ENCODE peak calls at places on chromosomes 6 and 20, in four cellular contexts. One of them, this sample, is unnamed.

GRCh38 chr20:32201296-32201976 is 6.1 kb downstream of the PLAGL2 start:
- DNase-seq in stomach: no peak
- DNase-seq in H1: no peak
- DNase-seq in sigmoid colon: no peak
- DNase-seq in this sample: no peak

GRCh38 chr6:147204060-147204785 is at the start of gene STXBP5:
- DNase-seq in stomach: peak
- DNase-seq in H1: peak
- DNase-seq in sigmoid colon: peak
- DNase-seq in this sample: no peak

GRCh38 chr6:110524305-110524704 is 47.9 kb upstream of the SLC22A16 start:
- DNase-seq in stomach: no peak
- DNase-seq in H1: no peak
- DNase-seq in sigmoid colon: no peak
- DNase-seq in this sample: peak

GRCh38 chr6:13248053-13248452 is 80.3 kb downstream of the TBC1D7 start:
- DNase-seq in stomach: no peak
- DNase-seq in H1: no peak
- DNase-seq in sigmoid colon: no peak
- DNase-seq in this sample: no peak

GRCh38 chr20:15674253-15675145 is 898.7 kb downstream of the KIF16B start:
- DNase-seq in stomach: no peak
- DNase-seq in H1: no peak
- DNase-seq in sigmoid colon: no peak
- DNase-seq in this sample: no peak

GRCh38 chr6:155264704-155265320 is 999 bp downstream of the CLDN20 start:
- DNase-seq in stomach: no peak
- DNase-seq in H1: no peak
- DNase-seq in sigmoid colon: no peak
- DNase-seq in this sample: no peak

GRCh38 chr6:44453146-44453545 is 65.6 kb downstream of the CDC5L start:
- DNase-seq in stomach: no peak
- DNase-seq in H1: no peak
- DNase-seq in sigmoid colon: no peak
- DNase-seq in this sample: no peak

GRCh38 chr6:155418017-155418749 is 37.5 kb downstream of the NOX3 start:
- DNase-seq in stomach: no peak
- DNase-seq in H1: no peak
- DNase-seq in sigmoid colon: no peak
- DNase-seq in this sample: no peak

GRCh38 chr6:25278914-25279747 is at the start of gene CARMIL1:
- DNase-seq in stomach: peak
- DNase-seq in H1: peak
- DNase-seq in sigmoid colon: peak
- DNase-seq in this sample: no peak
- TF ChIP-seq POLR2A in stomach: no peak
- TF ChIP-seq POLR2A in H1: no peak
- TF ChIP-seq POLR2A in sigmoid colon: no peak
- TF ChIP-seq POLR2A in this sample: no peak

DNA sequence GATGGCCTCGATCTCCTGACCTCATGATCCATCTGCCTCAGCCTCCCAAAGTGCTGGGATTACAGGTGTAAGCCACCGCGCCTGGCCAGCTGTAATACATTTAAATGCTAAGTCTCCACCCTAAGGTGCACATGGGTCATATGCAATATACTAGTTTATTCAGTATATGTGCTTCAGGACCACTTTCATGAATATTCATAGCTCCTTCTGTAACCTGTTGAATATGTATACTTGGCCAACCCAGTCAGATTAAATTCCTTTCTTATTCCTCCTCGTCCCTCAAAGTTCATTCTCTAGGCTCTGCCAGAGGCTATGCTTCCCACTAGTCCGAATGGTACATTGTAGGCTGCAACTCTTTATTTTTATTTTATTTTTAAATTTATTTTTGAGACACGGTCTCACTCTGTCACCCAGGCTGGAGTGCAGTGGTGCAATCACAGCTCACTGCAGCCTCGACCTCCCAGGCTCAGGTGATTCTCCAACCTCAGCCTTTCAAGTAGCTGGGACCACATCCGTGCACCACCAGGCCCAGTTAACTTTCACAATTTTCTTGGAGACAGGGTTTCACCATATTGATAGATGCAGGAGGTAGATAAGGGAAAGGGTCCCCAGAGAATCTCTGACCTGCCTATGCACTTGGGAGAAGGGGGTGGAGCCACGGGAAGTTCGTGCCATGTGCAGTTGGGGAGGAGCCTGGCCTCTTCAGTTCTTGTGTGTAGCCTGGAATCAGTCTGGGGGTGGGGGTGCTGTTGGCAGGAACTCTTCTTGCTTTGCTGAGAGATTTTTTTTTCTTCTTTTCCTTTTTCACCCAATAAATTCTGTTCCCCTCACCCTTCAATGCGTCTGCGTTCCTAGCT is 41.3 kb upstream of the DDR1 start:
- DNase-seq in stomach: no peak
- DNase-seq in H1: no peak
- DNase-seq in sigmoid colon: no peak
- DNase-seq in this sample: no peak
- TF ChIP-seq POLR2AphosphoS5 in stomach: no peak
- TF ChIP-seq POLR2AphosphoS5 in H1: peak
- TF ChIP-seq POLR2AphosphoS5 in sigmoid colon: no peak
- TF ChIP-seq POLR2AphosphoS5 in this sample: no peak

GRCh38 chr6:137791281-137792159 is 75.5 kb upstream of the TNFAIP3 start:
- DNase-seq in stomach: no peak
- DNase-seq in H1: no peak
- DNase-seq in sigmoid colon: no peak
- DNase-seq in this sample: no peak

GRCh38 chr6:137795510-137795909 is 71.5 kb upstream of the TNFAIP3 start:
- DNase-seq in stomach: no peak
- DNase-seq in H1: no peak
- DNase-seq in sigmoid colon: no peak
- DNase-seq in this sample: no peak

GRCh38 chr6:137792160-137793033 is 74.7 kb upstream of the TNFAIP3 start:
- DNase-seq in stomach: no peak
- DNase-seq in H1: no peak
- DNase-seq in sigmoid colon: no peak
- DNase-seq in this sample: no peak

GRCh38 chr6:137793805-137794508 is 73.1 kb upstream of the TNFAIP3 start:
- DNase-seq in stomach: no peak
- DNase-seq in H1: no peak
- DNase-seq in sigmoid colon: no peak
- DNase-seq in this sample: no peak

DNA sequence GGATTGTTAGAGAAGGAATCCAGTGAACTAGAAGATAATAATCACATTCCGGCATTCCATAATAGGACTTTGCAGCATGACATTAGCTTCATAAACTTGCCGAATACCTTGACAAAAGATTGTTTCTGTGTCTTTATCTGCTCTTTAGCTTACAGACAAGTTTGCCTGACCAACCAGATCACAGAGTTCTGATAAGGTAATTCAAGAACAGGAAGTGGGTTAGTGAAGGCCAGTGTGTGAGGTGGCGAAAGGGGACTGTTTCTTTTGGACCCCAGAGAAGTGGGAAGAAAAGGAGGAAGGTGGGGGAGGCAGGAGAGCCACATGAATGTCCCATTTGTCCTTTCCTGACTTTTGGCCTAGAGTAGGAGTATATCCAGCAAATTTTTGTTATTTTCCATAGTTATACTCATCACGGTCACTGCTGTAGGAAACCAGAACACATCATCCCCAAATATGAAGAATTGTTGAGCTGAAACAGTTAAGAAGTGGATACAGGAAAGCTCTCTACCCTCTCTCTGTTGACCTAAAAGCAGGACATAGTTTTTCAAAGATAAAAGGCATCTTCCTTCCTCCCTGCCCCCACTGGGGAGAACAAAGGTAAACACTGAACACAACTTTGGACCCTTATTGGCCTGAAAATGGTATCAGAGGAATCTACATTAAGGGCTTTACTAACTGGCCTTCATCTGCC is 72.4 kb upstream of the TNFAIP3 start:
- DNase-seq in stomach: no peak
- DNase-seq in H1: no peak
- DNase-seq in sigmoid colon: no peak
- DNase-seq in this sample: no peak
- TF ChIP-seq EP300 in stomach: no peak
- TF ChIP-seq EP300 in H1: no peak
- TF ChIP-seq EP300 in sigmoid colon: no peak
- TF ChIP-seq EP300 in this sample: no peak

GRCh38 chr6:143867236-143867635 is 3.0 kb downstream of the ZC2HC1B start:
- DNase-seq in stomach: no peak
- DNase-seq in H1: no peak
- DNase-seq in sigmoid colon: no peak
- DNase-seq in this sample: no peak
- TF ChIP-seq POLR2A in stomach: no peak
- TF ChIP-seq POLR2A in H1: no peak
- TF ChIP-seq POLR2A in sigmoid colon: no peak
- TF ChIP-seq POLR2A in this sample: no peak

GRCh38 chr6:166516256-166516655 is 70.2 kb downstream of the RAMACL start:
- DNase-seq in stomach: no peak
- DNase-seq in H1: no peak
- DNase-seq in sigmoid colon: no peak
- DNase-seq in this sample: no peak

GRCh38 chr6:166514196-166514595 is 72.3 kb downstream of the RAMACL start:
- DNase-seq in stomach: no peak
- DNase-seq in H1: no peak
- DNase-seq in sigmoid colon: no peak
- DNase-seq in this sample: no peak

GRCh38 chr6:166511316-166511715 is 75.2 kb downstream of the RAMACL start:
- DNase-seq in stomach: no peak
- DNase-seq in H1: no peak
- DNase-seq in sigmoid colon: no peak
- DNase-seq in this sample: no peak

GRCh38 chr6:166512567-166512966 is 73.9 kb downstream of the RAMACL start:
- DNase-seq in stomach: no peak
- DNase-seq in H1: no peak
- DNase-seq in sigmoid colon: no peak
- DNase-seq in this sample: no peak

DNA sequence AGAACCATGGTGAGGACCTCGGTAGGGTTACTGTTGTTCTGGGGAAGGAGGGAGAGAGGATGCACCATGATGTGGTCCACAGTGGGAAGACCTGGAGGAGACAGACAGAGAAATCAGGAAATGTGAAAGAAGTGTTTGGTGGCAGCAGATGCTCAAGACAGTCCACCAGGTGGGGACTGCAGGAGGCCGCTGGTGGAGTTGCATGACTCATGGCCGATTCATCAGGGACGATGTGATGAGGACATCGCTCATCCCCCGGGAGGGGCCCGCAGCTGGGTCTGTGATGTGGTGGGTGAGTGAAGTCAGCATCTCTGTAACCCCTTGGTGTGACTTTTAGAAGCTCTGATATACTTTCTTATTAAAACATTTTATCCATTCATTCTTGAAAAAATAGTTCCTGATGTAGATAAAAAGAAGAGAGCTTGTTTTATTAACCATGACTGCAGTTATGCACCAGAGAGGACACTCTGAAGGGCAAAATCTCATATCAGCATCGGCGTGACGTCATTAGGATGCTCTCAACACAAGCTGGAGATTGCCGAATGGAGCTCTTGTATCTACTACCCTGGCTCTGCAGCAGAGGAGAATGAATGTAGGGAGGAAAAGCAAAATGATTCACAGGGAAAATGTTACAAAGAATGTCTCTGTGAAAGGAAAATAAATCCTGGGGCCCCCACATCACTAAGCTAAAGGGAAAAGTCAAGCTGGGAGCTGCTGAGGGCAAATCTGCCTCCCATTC is 71.2 kb downstream of the RAMACL start:
- DNase-seq in stomach: no peak
- DNase-seq in H1: no peak
- DNase-seq in sigmoid colon: no peak
- DNase-seq in this sample: no peak
- TF ChIP-seq POLR2AphosphoS5 in stomach: no peak
- TF ChIP-seq POLR2AphosphoS5 in H1: no peak
- TF ChIP-seq POLR2AphosphoS5 in sigmoid colon: no peak
- TF ChIP-seq POLR2AphosphoS5 in this sample: no peak

GRCh38 chr6:113050010-113050893 is 703.1 kb downstream of the RFPL4B start:
- DNase-seq in stomach: no peak
- DNase-seq in H1: no peak
- DNase-seq in sigmoid colon: no peak
- DNase-seq in this sample: no peak

GRCh38 chr6:113049190-113049589 is 702.1 kb downstream of the RFPL4B start:
- DNase-seq in stomach: no peak
- DNase-seq in H1: no peak
- DNase-seq in sigmoid colon: no peak
- DNase-seq in this sample: no peak

GRCh38 chr6:113047148-113047547 is 700.0 kb downstream of the RFPL4B start:
- DNase-seq in stomach: no peak
- DNase-seq in H1: no peak
- DNase-seq in sigmoid colon: no peak
- DNase-seq in this sample: no peak

GRCh38 chr6:113048741-113049140 is 701.6 kb downstream of the RFPL4B start:
- DNase-seq in stomach: no peak
- DNase-seq in H1: no peak
- DNase-seq in sigmoid colon: no peak
- DNase-seq in this sample: no peak

DNA sequence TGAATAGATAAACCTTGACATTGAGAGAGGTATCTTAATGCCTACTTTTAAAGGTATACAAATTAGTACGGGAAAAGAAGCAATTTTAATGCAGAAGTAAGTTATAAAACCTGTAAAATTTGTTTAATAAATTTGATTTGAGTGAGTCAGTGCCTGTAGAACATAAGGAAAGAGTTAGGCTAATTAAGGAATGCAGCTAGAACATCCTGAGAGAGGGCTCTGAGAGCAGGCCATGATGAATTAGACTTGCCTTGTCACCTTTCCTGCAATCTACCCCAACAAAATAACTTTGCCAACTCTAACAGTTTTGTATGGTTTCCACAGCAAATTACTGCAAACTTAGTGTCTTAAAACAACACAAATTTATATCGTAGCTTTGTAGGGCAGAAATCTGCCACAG is 700.8 kb downstream of the RFPL4B start:
- DNase-seq in stomach: no peak
- DNase-seq in H1: no peak
- DNase-seq in sigmoid colon: no peak
- DNase-seq in this sample: no peak
- TF ChIP-seq EP300 in stomach: no peak
- TF ChIP-seq EP300 in H1: no peak
- TF ChIP-seq EP300 in sigmoid colon: no peak
- TF ChIP-seq EP300 in this sample: no peak

GRCh38 chr6:109381747-109382575 is at the start of gene CD164:
- DNase-seq in stomach: peak
- DNase-seq in H1: no peak
- DNase-seq in sigmoid colon: peak
- DNase-seq in this sample: peak
- TF ChIP-seq POLR2A in stomach: peak
- TF ChIP-seq POLR2A in H1: peak
- TF ChIP-seq POLR2A in sigmoid colon: peak
- TF ChIP-seq POLR2A in this sample: peak

This sample was measured in esophagus muscularis mucosa.